ENCODE peak calls at places on chromosomes 11 and 22, in six cellular contexts. One of them, this sample, is unnamed.

GRCh38 chr11:128749986-128750385 is 56.1 kb downstream of the FLI1 start:
- DNase-seq in suprapubic skin: no peak
- DNase-seq in stimulated activated CD4-positive, alpha-beta T cell treated with anti-CD3 and anti-CD28 coated beads, Interleukin-1b, Interleukin-23, amount 100 ng/mL, for 48 hours: no peak
- DNase-seq in breast epithelium: no peak
- DNase-seq in activated T-cell treated with anti-CD3 and anti-CD28 coated beads for 1 hour: no peak
- DNase-seq in AG09309: no peak
- DNase-seq in this sample: no peak

GRCh38 chr22:49152146-49152929 is 675.3 kb downstream of the BRD1 start:
- DNase-seq in activated T-cell treated with anti-CD3 and anti-CD28 coated beads for 1 hour: no peak
- DNase-seq in stimulated activated CD4-positive, alpha-beta T cell treated with anti-CD3 and anti-CD28 coated beads, Interleukin-1b, Interleukin-23, amount 100 ng/mL, for 48 hours: no peak
- DNase-seq in AG09309: no peak
- DNase-seq in breast epithelium: no peak
- DNase-seq in suprapubic skin: no peak
- DNase-seq in this sample: no peak

GRCh38 chr11:69133251-69133650 is 22.5 kb upstream of the SMIM38 start:
- DNase-seq in activated T-cell treated with anti-CD3 and anti-CD28 coated beads for 1 hour: no peak
- DNase-seq in suprapubic skin: no peak
- DNase-seq in stimulated activated CD4-positive, alpha-beta T cell treated with anti-CD3 and anti-CD28 coated beads, Interleukin-1b, Interleukin-23, amount 100 ng/mL, for 48 hours: no peak
- DNase-seq in breast epithelium: no peak
- DNase-seq in AG09309: no peak
- DNase-seq in this sample: no peak

GRCh38 chr11:16117989-16118810 is 238.1 kb downstream of the SOX6 start:
- DNase-seq in AG09309: no peak
- DNase-seq in suprapubic skin: no peak
- DNase-seq in activated T-cell treated with anti-CD3 and anti-CD28 coated beads for 1 hour: no peak
- DNase-seq in breast epithelium: no peak
- DNase-seq in stimulated activated CD4-positive, alpha-beta T cell treated with anti-CD3 and anti-CD28 coated beads, Interleukin-1b, Interleukin-23, amount 100 ng/mL, for 48 hours: no peak
- DNase-seq in this sample: no peak

GRCh38 chr11:35103366-35104194 is 35.4 kb upstream of the CD44 start:
- DNase-seq in activated T-cell treated with anti-CD3 and anti-CD28 coated beads for 1 hour: no peak
- DNase-seq in suprapubic skin: no peak
- DNase-seq in AG09309: no peak
- DNase-seq in stimulated activated CD4-positive, alpha-beta T cell treated with anti-CD3 and anti-CD28 coated beads, Interleukin-1b, Interleukin-23, amount 100 ng/mL, for 48 hours: no peak
- DNase-seq in breast epithelium: no peak
- DNase-seq in this sample: no peak

GRCh38 chr11:94271885-94272372 is 32.5 kb upstream of the IZUMO1R start:
- DNase-seq in activated T-cell treated with anti-CD3 and anti-CD28 coated beads for 1 hour: no peak
- DNase-seq in stimulated activated CD4-positive, alpha-beta T cell treated with anti-CD3 and anti-CD28 coated beads, Interleukin-1b, Interleukin-23, amount 100 ng/mL, for 48 hours: peak
- DNase-seq in suprapubic skin: no peak
- DNase-seq in AG09309: no peak
- DNase-seq in breast epithelium: no peak
- DNase-seq in this sample: no peak

GRCh38 chr11:119804698-119805097 is 75.7 kb upstream of the NECTIN1 start:
- DNase-seq in activated T-cell treated with anti-CD3 and anti-CD28 coated beads for 1 hour: no peak
- DNase-seq in AG09309: no peak
- DNase-seq in stimulated activated CD4-positive, alpha-beta T cell treated with anti-CD3 and anti-CD28 coated beads, Interleukin-1b, Interleukin-23, amount 100 ng/mL, for 48 hours: no peak
- DNase-seq in suprapubic skin: no peak
- DNase-seq in breast epithelium: no peak
- DNase-seq in this sample: no peak

GRCh38 chr11:108278546-108278945 is 55.7 kb downstream of the ATM start:
- DNase-seq in breast epithelium: no peak
- DNase-seq in suprapubic skin: no peak
- DNase-seq in AG09309: no peak
- DNase-seq in activated T-cell treated with anti-CD3 and anti-CD28 coated beads for 1 hour: no peak
- DNase-seq in stimulated activated CD4-positive, alpha-beta T cell treated with anti-CD3 and anti-CD28 coated beads, Interleukin-1b, Interleukin-23, amount 100 ng/mL, for 48 hours: no peak
- DNase-seq in this sample: no peak

GRCh38 chr11:18203723-18204122 is 31.1 kb downstream of the MRGPRX4 start:
- DNase-seq in activated T-cell treated with anti-CD3 and anti-CD28 coated beads for 1 hour: no peak
- DNase-seq in AG09309: no peak
- DNase-seq in stimulated activated CD4-positive, alpha-beta T cell treated with anti-CD3 and anti-CD28 coated beads, Interleukin-1b, Interleukin-23, amount 100 ng/mL, for 48 hours: no peak
- DNase-seq in breast epithelium: no peak
- DNase-seq in suprapubic skin: no peak
- DNase-seq in this sample: peak

GRCh38 chr11:79331251-79331901 is 109.5 kb downstream of the TENM4 start:
- DNase-seq in AG09309: no peak
- DNase-seq in breast epithelium: no peak
- DNase-seq in suprapubic skin: no peak
- DNase-seq in activated T-cell treated with anti-CD3 and anti-CD28 coated beads for 1 hour: no peak
- DNase-seq in stimulated activated CD4-positive, alpha-beta T cell treated with anti-CD3 and anti-CD28 coated beads, Interleukin-1b, Interleukin-23, amount 100 ng/mL, for 48 hours: no peak
- DNase-seq in this sample: no peak

GRCh38 chr22:17258015-17258827 is 39.0 kb upstream of the ADA2 start:
- DNase-seq in breast epithelium: peak
- DNase-seq in activated T-cell treated with anti-CD3 and anti-CD28 coated beads for 1 hour: peak
- DNase-seq in suprapubic skin: no peak
- DNase-seq in AG09309: no peak
- DNase-seq in stimulated activated CD4-positive, alpha-beta T cell treated with anti-CD3 and anti-CD28 coated beads, Interleukin-1b, Interleukin-23, amount 100 ng/mL, for 48 hours: peak
- DNase-seq in this sample: no peak

GRCh38 chr11:119531623-119532022 is 108.7 kb upstream of the THY1 start:
- DNase-seq in AG09309: no peak
- DNase-seq in stimulated activated CD4-positive, alpha-beta T cell treated with anti-CD3 and anti-CD28 coated beads, Interleukin-1b, Interleukin-23, amount 100 ng/mL, for 48 hours: no peak
- DNase-seq in suprapubic skin: no peak
- DNase-seq in activated T-cell treated with anti-CD3 and anti-CD28 coated beads for 1 hour: no peak
- DNase-seq in breast epithelium: no peak
- DNase-seq in this sample: no peak

GRCh38 chr11:45847908-45848316 is 637 bp downstream of the CRY2 start:
- DNase-seq in AG09309: peak
- DNase-seq in activated T-cell treated with anti-CD3 and anti-CD28 coated beads for 1 hour: no peak
- DNase-seq in suprapubic skin: peak
- DNase-seq in stimulated activated CD4-positive, alpha-beta T cell treated with anti-CD3 and anti-CD28 coated beads, Interleukin-1b, Interleukin-23, amount 100 ng/mL, for 48 hours: peak
- DNase-seq in breast epithelium: peak
- DNase-seq in this sample: peak

GRCh38 chr22:20062766-20063083 is 17.3 kb upstream of the DGCR8 start:
- DNase-seq in activated T-cell treated with anti-CD3 and anti-CD28 coated beads for 1 hour: no peak
- DNase-seq in breast epithelium: no peak
- DNase-seq in stimulated activated CD4-positive, alpha-beta T cell treated with anti-CD3 and anti-CD28 coated beads, Interleukin-1b, Interleukin-23, amount 100 ng/mL, for 48 hours: no peak
- DNase-seq in suprapubic skin: no peak
- DNase-seq in AG09309: peak
- DNase-seq in this sample: peak

GRCh38 chr11:65382804-65383368 is 440 bp upstream of the SLC25A45 start:
- DNase-seq in breast epithelium: peak
- DNase-seq in stimulated activated CD4-positive, alpha-beta T cell treated with anti-CD3 and anti-CD28 coated beads, Interleukin-1b, Interleukin-23, amount 100 ng/mL, for 48 hours: no peak
- DNase-seq in AG09309: no peak
- DNase-seq in suprapubic skin: no peak
- DNase-seq in activated T-cell treated with anti-CD3 and anti-CD28 coated beads for 1 hour: no peak
- DNase-seq in this sample: no peak

GRCh38 chr22:28222976-28223375 is 303.9 kb upstream of the PITPNB start:
- DNase-seq in stimulated activated CD4-positive, alpha-beta T cell treated with anti-CD3 and anti-CD28 coated beads, Interleukin-1b, Interleukin-23, amount 100 ng/mL, for 48 hours: no peak
- DNase-seq in suprapubic skin: no peak
- DNase-seq in breast epithelium: no peak
- DNase-seq in AG09309: no peak
- DNase-seq in activated T-cell treated with anti-CD3 and anti-CD28 coated beads for 1 hour: no peak
- DNase-seq in this sample: no peak

GRCh38 chr11:114195981-114196731 is 100.0 kb upstream of the NNMT start:
- DNase-seq in stimulated activated CD4-positive, alpha-beta T cell treated with anti-CD3 and anti-CD28 coated beads, Interleukin-1b, Interleukin-23, amount 100 ng/mL, for 48 hours: no peak
- DNase-seq in breast epithelium: peak
- DNase-seq in activated T-cell treated with anti-CD3 and anti-CD28 coated beads for 1 hour: no peak
- DNase-seq in AG09309: no peak
- DNase-seq in suprapubic skin: no peak
- DNase-seq in this sample: peak

GRCh38 chr11:70193411-70194292 is 9.4 kb upstream of the FADD start:
- DNase-seq in suprapubic skin: no peak
- DNase-seq in activated T-cell treated with anti-CD3 and anti-CD28 coated beads for 1 hour: no peak
- DNase-seq in breast epithelium: no peak
- DNase-seq in stimulated activated CD4-positive, alpha-beta T cell treated with anti-CD3 and anti-CD28 coated beads, Interleukin-1b, Interleukin-23, amount 100 ng/mL, for 48 hours: no peak
- DNase-seq in AG09309: no peak
- DNase-seq in this sample: no peak

GRCh38 chr11:59201376-59201775 is 11.4 kb downstream of the MPEG1 start:
- DNase-seq in AG09309: no peak
- DNase-seq in activated T-cell treated with anti-CD3 and anti-CD28 coated beads for 1 hour: no peak
- DNase-seq in breast epithelium: no peak
- DNase-seq in stimulated activated CD4-positive, alpha-beta T cell treated with anti-CD3 and anti-CD28 coated beads, Interleukin-1b, Interleukin-23, amount 100 ng/mL, for 48 hours: no peak
- DNase-seq in suprapubic skin: no peak
- DNase-seq in this sample: no peak

GRCh38 chr11:75563978-75564552 is 2.0 kb downstream of the SERPINH1 start:
- DNase-seq in AG09309: no peak
- DNase-seq in breast epithelium: no peak
- DNase-seq in activated T-cell treated with anti-CD3 and anti-CD28 coated beads for 1 hour: no peak
- DNase-seq in stimulated activated CD4-positive, alpha-beta T cell treated with anti-CD3 and anti-CD28 coated beads, Interleukin-1b, Interleukin-23, amount 100 ng/mL, for 48 hours: no peak
- DNase-seq in suprapubic skin: no peak
- DNase-seq in this sample: peak

GRCh38 chr11:109853156-109853776 is 239.9 kb upstream of the ZC3H12C start:
- DNase-seq in AG09309: peak
- DNase-seq in breast epithelium: no peak
- DNase-seq in suprapubic skin: no peak
- DNase-seq in stimulated activated CD4-positive, alpha-beta T cell treated with anti-CD3 and anti-CD28 coated beads, Interleukin-1b, Interleukin-23, amount 100 ng/mL, for 48 hours: no peak
- DNase-seq in activated T-cell treated with anti-CD3 and anti-CD28 coated beads for 1 hour: no peak
- DNase-seq in this sample: peak

GRCh38 chr11:8066911-8067455 is 14.0 kb upstream of the TUB start:
- DNase-seq in stimulated activated CD4-positive, alpha-beta T cell treated with anti-CD3 and anti-CD28 coated beads, Interleukin-1b, Interleukin-23, amount 100 ng/mL, for 48 hours: no peak
- DNase-seq in breast epithelium: no peak
- DNase-seq in AG09309: no peak
- DNase-seq in activated T-cell treated with anti-CD3 and anti-CD28 coated beads for 1 hour: no peak
- DNase-seq in suprapubic skin: no peak
- DNase-seq in this sample: no peak

GRCh38 chr11:75602916-75603315 is 40.9 kb downstream of the SERPINH1 start:
- DNase-seq in stimulated activated CD4-positive, alpha-beta T cell treated with anti-CD3 and anti-CD28 coated beads, Interleukin-1b, Interleukin-23, amount 100 ng/mL, for 48 hours: no peak
- DNase-seq in activated T-cell treated with anti-CD3 and anti-CD28 coated beads for 1 hour: no peak
- DNase-seq in suprapubic skin: no peak
- DNase-seq in AG09309: no peak
- DNase-seq in breast epithelium: no peak
- DNase-seq in this sample: peak

GRCh38 chr22:38308791-38309498 is 8.3 kb downstream of the CSNK1E start:
- DNase-seq in stimulated activated CD4-positive, alpha-beta T cell treated with anti-CD3 and anti-CD28 coated beads, Interleukin-1b, Interleukin-23, amount 100 ng/mL, for 48 hours: no peak
- DNase-seq in AG09309: no peak
- DNase-seq in suprapubic skin: no peak
- DNase-seq in breast epithelium: no peak
- DNase-seq in activated T-cell treated with anti-CD3 and anti-CD28 coated beads for 1 hour: no peak
- DNase-seq in this sample: no peak

GRCh38 chr11:118047749-118048148 is 29.1 kb upstream of the TMPRSS4 start:
- DNase-seq in stimulated activated CD4-positive, alpha-beta T cell treated with anti-CD3 and anti-CD28 coated beads, Interleukin-1b, Interleukin-23, amount 100 ng/mL, for 48 hours: no peak
- DNase-seq in suprapubic skin: no peak
- DNase-seq in activated T-cell treated with anti-CD3 and anti-CD28 coated beads for 1 hour: no peak
- DNase-seq in AG09309: no peak
- DNase-seq in breast epithelium: no peak
- DNase-seq in this sample: no peak

GRCh38 chr11:106997241-106997640 is 21.0 kb downstream of the GUCY1A2 start:
- DNase-seq in stimulated activated CD4-positive, alpha-beta T cell treated with anti-CD3 and anti-CD28 coated beads, Interleukin-1b, Interleukin-23, amount 100 ng/mL, for 48 hours: no peak
- DNase-seq in activated T-cell treated with anti-CD3 and anti-CD28 coated beads for 1 hour: no peak
- DNase-seq in suprapubic skin: no peak
- DNase-seq in AG09309: no peak
- DNase-seq in breast epithelium: no peak
- DNase-seq in this sample: no peak

GRCh38 chr11:57325735-57326048 is 940 bp upstream of the TNKS1BP1 start:
- DNase-seq in activated T-cell treated with anti-CD3 and anti-CD28 coated beads for 1 hour: no peak
- DNase-seq in AG09309: no peak
- DNase-seq in suprapubic skin: no peak
- DNase-seq in breast epithelium: peak
- DNase-seq in stimulated activated CD4-positive, alpha-beta T cell treated with anti-CD3 and anti-CD28 coated beads, Interleukin-1b, Interleukin-23, amount 100 ng/mL, for 48 hours: no peak
- DNase-seq in this sample: peak

GRCh38 chr11:86587559-86588193 is 84.7 kb downstream of the ME3 start:
- DNase-seq in activated T-cell treated with anti-CD3 and anti-CD28 coated beads for 1 hour: no peak
- DNase-seq in breast epithelium: no peak
- DNase-seq in AG09309: no peak
- DNase-seq in stimulated activated CD4-positive, alpha-beta T cell treated with anti-CD3 and anti-CD28 coated beads, Interleukin-1b, Interleukin-23, amount 100 ng/mL, for 48 hours: no peak
- DNase-seq in suprapubic skin: no peak
- DNase-seq in this sample: peak

GRCh38 chr11:131749100-131749499 is 378.7 kb downstream of the NTM start:
- DNase-seq in stimulated activated CD4-positive, alpha-beta T cell treated with anti-CD3 and anti-CD28 coated beads, Interleukin-1b, Interleukin-23, amount 100 ng/mL, for 48 hours: no peak
- DNase-seq in suprapubic skin: no peak
- DNase-seq in activated T-cell treated with anti-CD3 and anti-CD28 coated beads for 1 hour: no peak
- DNase-seq in AG09309: peak
- DNase-seq in breast epithelium: no peak
- DNase-seq in this sample: peak

GRCh38 chr22:29208879-29209623 is 3.4 kb downstream of the EMID1 start:
- DNase-seq in AG09309: no peak
- DNase-seq in activated T-cell treated with anti-CD3 and anti-CD28 coated beads for 1 hour: no peak
- DNase-seq in breast epithelium: no peak
- DNase-seq in suprapubic skin: peak
- DNase-seq in stimulated activated CD4-positive, alpha-beta T cell treated with anti-CD3 and anti-CD28 coated beads, Interleukin-1b, Interleukin-23, amount 100 ng/mL, for 48 hours: no peak
- DNase-seq in this sample: no peak

GRCh38 chr11:97888641-97889040 is 1132.1 kb upstream of the CNTN5 start:
- DNase-seq in AG09309: no peak
- DNase-seq in stimulated activated CD4-positive, alpha-beta T cell treated with anti-CD3 and anti-CD28 coated beads, Interleukin-1b, Interleukin-23, amount 100 ng/mL, for 48 hours: no peak
- DNase-seq in activated T-cell treated with anti-CD3 and anti-CD28 coated beads for 1 hour: no peak
- DNase-seq in breast epithelium: no peak
- DNase-seq in suprapubic skin: no peak
- DNase-seq in this sample: no peak

GRCh38 chr11:9528573-9529332 is 44.7 kb upstream of the WEE1 start:
- DNase-seq in breast epithelium: no peak
- DNase-seq in stimulated activated CD4-positive, alpha-beta T cell treated with anti-CD3 and anti-CD28 coated beads, Interleukin-1b, Interleukin-23, amount 100 ng/mL, for 48 hours: no peak
- DNase-seq in AG09309: no peak
- DNase-seq in suprapubic skin: no peak
- DNase-seq in activated T-cell treated with anti-CD3 and anti-CD28 coated beads for 1 hour: no peak
- DNase-seq in this sample: no peak

GRCh38 chr22:45932066-45932465 is 44.9 kb downstream of the WNT7B start:
- DNase-seq in activated T-cell treated with anti-CD3 and anti-CD28 coated beads for 1 hour: no peak
- DNase-seq in stimulated activated CD4-positive, alpha-beta T cell treated with anti-CD3 and anti-CD28 coated beads, Interleukin-1b, Interleukin-23, amount 100 ng/mL, for 48 hours: no peak
- DNase-seq in suprapubic skin: no peak
- DNase-seq in AG09309: no peak
- DNase-seq in breast epithelium: no peak
- DNase-seq in this sample: no peak

GRCh38 chr22:27937453-27937852 is 18.4 kb upstream of the PITPNB start:
- DNase-seq in breast epithelium: no peak
- DNase-seq in AG09309: no peak
- DNase-seq in activated T-cell treated with anti-CD3 and anti-CD28 coated beads for 1 hour: no peak
- DNase-seq in stimulated activated CD4-positive, alpha-beta T cell treated with anti-CD3 and anti-CD28 coated beads, Interleukin-1b, Interleukin-23, amount 100 ng/mL, for 48 hours: no peak
- DNase-seq in suprapubic skin: no peak
- DNase-seq in this sample: peak